ENCODE peak calls at places on chromosomes 1 and 21, in four cellular contexts. One of them, this sample, is unnamed.

GRCh38 chr1:212470059-212470458 is 37.3 kb downstream of the NENF start:
- DNase-seq in IMR-90: peak; percentile 99
- DNase-seq in H1: no peak
- DNase-seq in mesendoderm: no peak
- DNase-seq in this sample: no peak

GRCh38 chr1:184691719-184692324 is 62.8 kb downstream of the EDEM3 start:
- DNase-seq in mesendoderm: peak; percentile 68
- DNase-seq in H1: no peak
- DNase-seq in IMR-90: peak; percentile 68
- DNase-seq in this sample: no peak

GRCh38 chr1:226408285-226409184 is 642 bp upstream of the PARP1 start:
- DNase-seq in IMR-90: no peak
- DNase-seq in mesendoderm: no peak
- DNase-seq in H1: no peak
- DNase-seq in this sample: no peak

GRCh38 chr1:117501275-117501674 is 104.6 kb upstream of the TENT5C start:
- DNase-seq in H1: no peak
- DNase-seq in IMR-90: peak; percentile 91
- DNase-seq in mesendoderm: no peak
- DNase-seq in this sample: no peak

GRCh38 chr1:153649867-153650235 is 8.7 kb upstream of the SNAPIN start:
- DNase-seq in H1: no peak
- DNase-seq in IMR-90: no peak
- DNase-seq in mesendoderm: no peak
- DNase-seq in this sample: no peak

GRCh38 chr1:183209533-183210158 is 23.6 kb downstream of the LAMC2 start:
- DNase-seq in IMR-90: peak; percentile 92
- DNase-seq in mesendoderm: peak; percentile 48
- DNase-seq in H1: no peak
- DNase-seq in this sample: no peak

GRCh38 chr1:154337253-154337894 is 12.0 kb downstream of the ATP8B2 start:
- DNase-seq in IMR-90: no peak
- DNase-seq in H1: no peak
- DNase-seq in mesendoderm: no peak
- DNase-seq in this sample: no peak

GRCh38 chr1:56773341-56774066 is 45.7 kb downstream of the FYB2 start:
- DNase-seq in H1: no peak
- DNase-seq in IMR-90: peak; percentile 11
- DNase-seq in mesendoderm: no peak
- DNase-seq in this sample: no peak

GRCh38 chr1:63752176-63752575 is 21.6 kb upstream of the ROR1 start:
- DNase-seq in IMR-90: no peak
- DNase-seq in mesendoderm: no peak
- DNase-seq in H1: no peak
- DNase-seq in this sample: no peak

GRCh38 chr1:162973381-162973795 is 95.8 kb upstream of the RGS4 start:
- DNase-seq in mesendoderm: no peak
- DNase-seq in H1: no peak
- DNase-seq in IMR-90: peak; percentile 90
- DNase-seq in this sample: no peak

GRCh38 chr1:235953801-235954200 is 87.1 kb upstream of the LYST start:
- DNase-seq in H1: no peak
- DNase-seq in IMR-90: peak; percentile 92
- DNase-seq in mesendoderm: no peak
- DNase-seq in this sample: no peak

GRCh38 chr1:181390350-181391080 is 92.8 kb upstream of the CACNA1E start:
- DNase-seq in IMR-90: no peak
- DNase-seq in mesendoderm: no peak
- DNase-seq in H1: no peak
- DNase-seq in this sample: no peak

GRCh38 chr1:181784039-181784683 is 277.4 kb downstream of the ZNF648 start:
- DNase-seq in IMR-90: no peak
- DNase-seq in mesendoderm: no peak
- DNase-seq in H1: no peak
- DNase-seq in this sample: no peak

GRCh38 chr1:116268211-116268610 is 104.8 kb upstream of the ATP1A1 start:
- DNase-seq in H1: no peak
- DNase-seq in mesendoderm: no peak
- DNase-seq in IMR-90: no peak
- DNase-seq in this sample: no peak

GRCh38 chr1:236018885-236019453 is 45.9 kb downstream of the NID1 start:
- DNase-seq in H1: no peak
- DNase-seq in mesendoderm: no peak
- DNase-seq in IMR-90: peak; percentile 36
- DNase-seq in this sample: no peak

GRCh38 chr1:187411118-187411517 is 582.4 kb downstream of the PLA2G4A start:
- DNase-seq in IMR-90: no peak
- DNase-seq in H1: no peak
- DNase-seq in mesendoderm: no peak
- DNase-seq in this sample: no peak

GRCh38 chr1:206674745-206675175 is 9.9 kb upstream of the MAPKAPK2 start:
- DNase-seq in H1: no peak
- DNase-seq in IMR-90: peak; percentile 100
- DNase-seq in mesendoderm: no peak
- DNase-seq in this sample: no peak

GRCh38 chr1:68107771-68108170 is 57.3 kb upstream of the DIRAS3 start:
- DNase-seq in H1: no peak
- DNase-seq in mesendoderm: no peak
- DNase-seq in IMR-90: peak; percentile 60
- DNase-seq in this sample: no peak

GRCh38 chr1:35883681-35884155 is 709 bp downstream of the AGO1 start:
- DNase-seq in IMR-90: peak; percentile 16
- DNase-seq in mesendoderm: peak; percentile 84
- DNase-seq in H1: peak; percentile 90
- DNase-seq in this sample: peak; percentile 95

GRCh38 chr1:163273766-163274441 is 47.9 kb upstream of the NUF2 start:
- DNase-seq in H1: no peak
- DNase-seq in mesendoderm: peak; percentile 81
- DNase-seq in IMR-90: no peak
- DNase-seq in this sample: no peak

GRCh38 chr21:44800971-44801467 is 601 bp downstream of the UBE2G2 start:
- DNase-seq in IMR-90: peak; percentile 26
- DNase-seq in mesendoderm: peak; percentile 72
- DNase-seq in H1: no peak
- DNase-seq in this sample: no peak

GRCh38 chr1:31936278-31936965 is 1.7 kb downstream of the PTP4A2 start:
- DNase-seq in H1: no peak
- DNase-seq in IMR-90: peak; percentile 37
- DNase-seq in mesendoderm: no peak
- DNase-seq in this sample: no peak

GRCh38 chr1:168280577-168280976 is at the start of gene TBX19:
- DNase-seq in H1: no peak
- DNase-seq in IMR-90: no peak
- DNase-seq in mesendoderm: no peak
- DNase-seq in this sample: no peak
- H2BK15ac ChIP-seq in H1: no peak within 1 kb of the TSS
- H2BK15ac ChIP-seq in IMR-90: no peak within 1 kb of the TSS
- H2BK15ac ChIP-seq in mesendoderm: no peak within 1 kb of the TSS
- H2BK15ac ChIP-seq in this sample: no peak within 1 kb of the TSS

DNA sequence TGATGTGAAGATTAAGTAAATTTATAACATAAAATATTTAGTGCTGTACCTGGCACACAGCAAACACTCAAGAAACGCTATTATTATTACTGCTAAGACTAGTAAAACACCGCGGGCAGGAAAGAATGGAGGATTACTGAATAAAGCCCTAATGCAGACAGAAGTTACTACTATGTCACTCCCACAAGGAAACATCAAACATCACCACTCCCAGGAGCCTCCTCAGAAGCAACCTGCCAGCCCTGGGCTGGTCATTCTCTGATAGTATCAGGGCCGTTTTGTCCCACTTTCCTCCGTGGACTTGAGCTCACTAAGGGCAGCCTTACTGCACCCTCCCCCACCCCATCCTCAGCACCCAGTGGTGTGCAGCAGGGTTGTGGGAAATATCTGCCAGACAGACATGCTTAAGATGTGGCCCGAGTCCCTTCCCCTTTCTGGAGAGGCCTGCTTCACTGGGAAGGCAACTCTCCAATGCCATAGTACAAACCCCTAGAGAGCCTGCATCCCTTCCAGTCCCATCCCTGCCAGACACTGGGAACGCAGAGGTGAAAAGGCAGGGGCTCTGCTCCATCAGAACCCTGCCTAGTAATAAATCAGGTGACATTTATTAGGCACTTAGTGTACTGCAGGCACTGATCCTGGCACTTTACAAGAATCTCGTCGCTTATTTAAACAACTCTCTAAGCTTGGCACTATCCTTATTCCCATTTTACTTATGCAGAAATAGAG is 41.7 kb upstream of the ECE1 start:
- DNase-seq in IMR-90: no peak
- DNase-seq in H1: no peak
- DNase-seq in mesendoderm: no peak
- DNase-seq in this sample: no peak
- H3K9ac ChIP-seq in IMR-90: no peak overlapping the region
- H3K9ac ChIP-seq in H1: no peak overlapping the region
- H3K9ac ChIP-seq in mesendoderm: peak overlapping the region; percentile 15
- H3K9ac ChIP-seq in this sample: no peak overlapping the region

DNA sequence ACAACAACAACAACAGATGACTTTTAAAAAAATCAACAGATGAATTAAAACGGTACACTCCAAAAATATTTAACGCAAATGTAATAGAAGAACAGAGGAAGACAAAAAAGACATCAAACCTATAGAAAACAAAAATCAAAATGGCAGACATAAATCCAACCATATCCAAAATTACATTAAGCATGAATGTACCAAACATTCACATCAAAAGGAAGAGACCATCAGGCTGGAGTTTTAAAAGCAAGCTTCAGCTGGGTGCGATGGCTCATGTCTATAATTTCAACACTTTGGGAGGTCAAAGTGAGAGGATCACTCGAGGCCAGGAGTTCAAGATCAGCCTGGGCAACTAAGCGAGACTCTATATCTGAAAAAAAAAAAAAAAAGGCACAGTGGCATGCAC is 116.2 kb downstream of the SMYD3 start:
- DNase-seq in H1: no peak
- DNase-seq in IMR-90: no peak
- DNase-seq in mesendoderm: no peak
- DNase-seq in this sample: no peak
- H4K5ac ChIP-seq in H1: no peak overlapping the region
- H4K5ac ChIP-seq in IMR-90: no peak overlapping the region
- H4K5ac ChIP-seq in mesendoderm: no peak overlapping the region
- H4K5ac ChIP-seq in this sample: no peak overlapping the region

GRCh38 chr1:3762151-3762872 is 10.1 kb downstream of the CCDC27 start:
- DNase-seq in mesendoderm: no peak
- DNase-seq in IMR-90: no peak
- DNase-seq in H1: no peak
- DNase-seq in this sample: no peak
- H2BK15ac ChIP-seq in mesendoderm: no peak overlapping the region
- H2BK15ac ChIP-seq in IMR-90: no peak overlapping the region
- H2BK15ac ChIP-seq in H1: no peak overlapping the region
- H2BK15ac ChIP-seq in this sample: no peak overlapping the region

DNA sequence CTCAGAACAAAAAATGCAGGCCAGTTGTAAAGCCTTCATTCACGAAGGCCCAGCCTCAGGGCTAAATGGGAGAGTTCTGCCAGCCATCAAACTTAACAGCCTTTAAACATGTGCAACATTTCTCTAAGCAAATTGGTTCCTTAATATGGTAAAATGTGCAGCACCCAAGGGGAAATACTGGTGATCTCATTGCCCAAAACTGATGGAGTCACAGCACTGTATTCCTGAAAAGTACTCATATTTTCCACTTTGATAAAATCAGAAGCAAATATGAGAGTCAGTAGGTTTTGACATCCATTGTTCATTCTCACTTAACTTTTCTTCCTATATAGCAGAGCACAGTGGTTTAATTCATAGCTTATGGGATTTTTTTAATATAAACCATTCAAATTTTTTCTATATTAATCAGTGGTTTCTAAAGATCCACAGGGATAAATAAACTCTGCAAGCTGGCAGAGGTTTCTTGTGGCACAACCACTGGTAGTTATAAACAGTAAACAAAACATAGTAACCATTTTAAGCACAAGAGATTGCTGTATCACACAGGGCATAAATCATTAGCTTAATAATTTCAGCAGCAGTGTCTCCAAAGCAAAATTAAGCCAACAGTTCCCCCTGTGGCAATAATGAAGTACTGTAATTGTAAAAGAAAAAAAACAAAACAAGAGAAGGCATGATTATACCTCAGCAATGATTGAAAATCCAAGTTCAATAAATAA is 106.9 kb upstream of the LYPLAL1 start:
- DNase-seq in H1: no peak
- DNase-seq in IMR-90: peak; percentile 59
- DNase-seq in mesendoderm: peak; percentile 19
- DNase-seq in this sample: no peak
- H3K9ac ChIP-seq in H1: no peak overlapping the region
- H3K9ac ChIP-seq in IMR-90: no peak overlapping the region
- H3K9ac ChIP-seq in mesendoderm: no peak overlapping the region
- H3K9ac ChIP-seq in this sample: no peak overlapping the region

This sample was measured in H9.